ENCODE peak calls at places on chromosomes 16 and 17, in nine cellular contexts. One of them, this sample, is unnamed. For H3K4me1, the result is how much of the 10 kb centered on the place peaks cover.

GRCh38 chr17:37708616-37709212 is 36.1 kb downstream of the HNF1B start:
- DNase-seq in endodermal cell: peak
- DNase-seq in aorta: no peak
- DNase-seq in ovary: no peak
- DNase-seq in transverse colon: peak
- DNase-seq in CD4-positive, CD25-positive, alpha-beta regulatory T cell: no peak
- DNase-seq in A673: no peak
- DNase-seq in GM23338: no peak
- DNase-seq in breast epithelium: no peak
- DNase-seq in this sample: no peak

GRCh38 chr16:67648088-67648763 is 3.3 kb downstream of the CARMIL2 start:
- DNase-seq in endodermal cell: peak
- DNase-seq in aorta: no peak
- DNase-seq in ovary: no peak
- DNase-seq in transverse colon: no peak
- DNase-seq in CD4-positive, CD25-positive, alpha-beta regulatory T cell: no peak
- DNase-seq in A673: no peak
- DNase-seq in GM23338: peak
- DNase-seq in breast epithelium: no peak
- DNase-seq in this sample: no peak

GRCh38 chr17:10177921-10178788 is 20.3 kb downstream of the GAS7 start:
- DNase-seq in endodermal cell: peak
- DNase-seq in aorta: peak
- DNase-seq in ovary: no peak
- DNase-seq in transverse colon: no peak
- DNase-seq in CD4-positive, CD25-positive, alpha-beta regulatory T cell: no peak
- DNase-seq in A673: peak
- DNase-seq in GM23338: peak
- DNase-seq in breast epithelium: no peak
- DNase-seq in this sample: no peak

GRCh38 chr17:699350-699749 is 15.3 kb downstream of the VPS53 start:
- DNase-seq in endodermal cell: no peak
- DNase-seq in aorta: no peak
- DNase-seq in ovary: no peak
- DNase-seq in transverse colon: no peak
- DNase-seq in CD4-positive, CD25-positive, alpha-beta regulatory T cell: no peak
- DNase-seq in A673: no peak
- DNase-seq in GM23338: no peak
- DNase-seq in breast epithelium: no peak
- DNase-seq in this sample: no peak

GRCh38 chr17:12983986-12984932 is 33.6 kb downstream of the ELAC2 start:
- DNase-seq in endodermal cell: no peak
- DNase-seq in aorta: peak
- DNase-seq in ovary: peak
- DNase-seq in transverse colon: peak
- DNase-seq in CD4-positive, CD25-positive, alpha-beta regulatory T cell: no peak
- DNase-seq in A673: no peak
- DNase-seq in GM23338: no peak
- DNase-seq in breast epithelium: no peak
- DNase-seq in this sample: peak

GRCh38 chr17:74539281-74539820 is 6.6 kb downstream of the CD300C start:
- DNase-seq in endodermal cell: no peak
- DNase-seq in aorta: peak
- DNase-seq in ovary: no peak
- DNase-seq in transverse colon: no peak
- DNase-seq in CD4-positive, CD25-positive, alpha-beta regulatory T cell: no peak
- DNase-seq in A673: no peak
- DNase-seq in GM23338: no peak
- DNase-seq in breast epithelium: no peak
- DNase-seq in this sample: no peak

GRCh38 chr16:56399047-56399446 is 26.3 kb downstream of the AMFR start:
- DNase-seq in endodermal cell: no peak
- DNase-seq in aorta: no peak
- DNase-seq in ovary: no peak
- DNase-seq in transverse colon: no peak
- DNase-seq in CD4-positive, CD25-positive, alpha-beta regulatory T cell: no peak
- DNase-seq in A673: no peak
- DNase-seq in GM23338: no peak
- DNase-seq in breast epithelium: no peak
- DNase-seq in this sample: no peak

GRCh38 chr16:68414581-68414980 is 33.7 kb downstream of the SMPD3 start:
- DNase-seq in endodermal cell: no peak
- DNase-seq in aorta: no peak
- DNase-seq in ovary: no peak
- DNase-seq in transverse colon: no peak
- DNase-seq in CD4-positive, CD25-positive, alpha-beta regulatory T cell: no peak
- DNase-seq in A673: no peak
- DNase-seq in GM23338: no peak
- DNase-seq in breast epithelium: no peak
- DNase-seq in this sample: no peak

GRCh38 chr17:64736804-64737492 is 74.8 kb upstream of the SMURF2 start:
- DNase-seq in endodermal cell: peak
- DNase-seq in aorta: no peak
- DNase-seq in ovary: no peak
- DNase-seq in transverse colon: peak
- DNase-seq in CD4-positive, CD25-positive, alpha-beta regulatory T cell: peak
- DNase-seq in A673: peak
- DNase-seq in GM23338: peak
- DNase-seq in breast epithelium: no peak
- DNase-seq in this sample: no peak

GRCh38 chr17:21201302-21201602 is 12.7 kb downstream of the TMEM11 start:
- DNase-seq in endodermal cell: no peak
- DNase-seq in aorta: no peak
- DNase-seq in ovary: no peak
- DNase-seq in transverse colon: no peak
- DNase-seq in CD4-positive, CD25-positive, alpha-beta regulatory T cell: no peak
- DNase-seq in A673: peak
- DNase-seq in GM23338: no peak
- DNase-seq in breast epithelium: peak
- DNase-seq in this sample: no peak

GRCh38 chr16:22370038-22370541 is 4.3 kb downstream of the CDR2 start:
- DNase-seq in endodermal cell: no peak
- DNase-seq in aorta: no peak
- DNase-seq in ovary: no peak
- DNase-seq in transverse colon: no peak
- DNase-seq in CD4-positive, CD25-positive, alpha-beta regulatory T cell: no peak
- DNase-seq in A673: peak
- DNase-seq in GM23338: no peak
- DNase-seq in breast epithelium: no peak
- DNase-seq in this sample: no peak

GRCh38 chr16:68902376-68903345 is 59.3 kb downstream of the TANGO6 start:
- DNase-seq in endodermal cell: peak
- DNase-seq in aorta: no peak
- DNase-seq in ovary: no peak
- DNase-seq in transverse colon: peak
- DNase-seq in CD4-positive, CD25-positive, alpha-beta regulatory T cell: no peak
- DNase-seq in A673: peak
- DNase-seq in GM23338: peak
- DNase-seq in breast epithelium: peak
- DNase-seq in this sample: no peak

GRCh38 chr17:33520404-33521032 is 227.4 kb upstream of the ASIC2 start:
- DNase-seq in endodermal cell: peak
- DNase-seq in aorta: no peak
- DNase-seq in ovary: peak
- DNase-seq in transverse colon: peak
- DNase-seq in CD4-positive, CD25-positive, alpha-beta regulatory T cell: peak
- DNase-seq in A673: peak
- DNase-seq in GM23338: peak
- DNase-seq in breast epithelium: no peak
- DNase-seq in this sample: peak

GRCh38 chr17:19398301-19399181 is 11.6 kb upstream of the MFAP4 start:
- DNase-seq in endodermal cell: peak
- DNase-seq in aorta: peak
- DNase-seq in ovary: no peak
- DNase-seq in transverse colon: peak
- DNase-seq in CD4-positive, CD25-positive, alpha-beta regulatory T cell: no peak
- DNase-seq in A673: peak
- DNase-seq in GM23338: no peak
- DNase-seq in breast epithelium: no peak
- DNase-seq in this sample: peak

GRCh38 chr17:50703162-50703561 is 4.6 kb downstream of the ANKRD40 start:
- DNase-seq in endodermal cell: no peak
- DNase-seq in aorta: no peak
- DNase-seq in ovary: no peak
- DNase-seq in transverse colon: no peak
- DNase-seq in CD4-positive, CD25-positive, alpha-beta regulatory T cell: no peak
- DNase-seq in A673: no peak
- DNase-seq in GM23338: no peak
- DNase-seq in breast epithelium: no peak
- DNase-seq in this sample: no peak

GRCh38 chr17:50708050-50709000 is 611 bp upstream of the ANKRD40 start:
- DNase-seq in endodermal cell: peak
- DNase-seq in aorta: no peak
- DNase-seq in ovary: no peak
- DNase-seq in transverse colon: no peak
- DNase-seq in CD4-positive, CD25-positive, alpha-beta regulatory T cell: no peak
- DNase-seq in A673: no peak
- DNase-seq in GM23338: no peak
- DNase-seq in breast epithelium: no peak
- DNase-seq in this sample: no peak

GRCh38 chr17:50710025-50710424 is 2.3 kb upstream of the ANKRD40 start:
- DNase-seq in endodermal cell: peak
- DNase-seq in aorta: no peak
- DNase-seq in ovary: no peak
- DNase-seq in transverse colon: no peak
- DNase-seq in CD4-positive, CD25-positive, alpha-beta regulatory T cell: no peak
- DNase-seq in A673: no peak
- DNase-seq in GM23338: peak
- DNase-seq in breast epithelium: no peak
- DNase-seq in this sample: no peak

GRCh38 chr17:50710650-50711049 is 2.9 kb upstream of the ANKRD40 start:
- DNase-seq in endodermal cell: no peak
- DNase-seq in aorta: no peak
- DNase-seq in ovary: no peak
- DNase-seq in transverse colon: no peak
- DNase-seq in CD4-positive, CD25-positive, alpha-beta regulatory T cell: no peak
- DNase-seq in A673: no peak
- DNase-seq in GM23338: no peak
- DNase-seq in breast epithelium: no peak
- DNase-seq in this sample: no peak

GRCh38 chr17:50707296-50708049 is at the start of gene ANKRD40:
- DNase-seq in endodermal cell: peak
- DNase-seq in aorta: peak
- DNase-seq in ovary: peak
- DNase-seq in transverse colon: peak
- DNase-seq in CD4-positive, CD25-positive, alpha-beta regulatory T cell: peak
- DNase-seq in A673: peak
- DNase-seq in GM23338: peak
- DNase-seq in breast epithelium: peak
- DNase-seq in this sample: peak
- H3K4me1 ChIP-seq in endodermal cell: under half
- H3K4me1 ChIP-seq in aorta: under half
- H3K4me1 ChIP-seq in ovary: under half
- H3K4me1 ChIP-seq in transverse colon: under half
- H3K4me1 ChIP-seq in CD4-positive, CD25-positive, alpha-beta regulatory T cell: under half
- H3K4me1 ChIP-seq in A673: under half
- H3K4me1 ChIP-seq in GM23338: under half
- H3K4me1 ChIP-seq in breast epithelium: under half
- H3K4me1 ChIP-seq in this sample: half or more

GRCh38 chr17:17416007-17416399 is 60.8 kb upstream of the MED9 start:
- DNase-seq in endodermal cell: peak
- DNase-seq in aorta: no peak
- DNase-seq in ovary: no peak
- DNase-seq in transverse colon: no peak
- DNase-seq in CD4-positive, CD25-positive, alpha-beta regulatory T cell: peak
- DNase-seq in A673: peak
- DNase-seq in GM23338: peak
- DNase-seq in breast epithelium: no peak
- DNase-seq in this sample: no peak

GRCh38 chr17:17416400-17417360 is 60.1 kb upstream of the MED9 start:
- DNase-seq in endodermal cell: peak
- DNase-seq in aorta: no peak
- DNase-seq in ovary: no peak
- DNase-seq in transverse colon: no peak
- DNase-seq in CD4-positive, CD25-positive, alpha-beta regulatory T cell: peak
- DNase-seq in A673: peak
- DNase-seq in GM23338: no peak
- DNase-seq in breast epithelium: no peak
- DNase-seq in this sample: peak

GRCh38 chr17:17414316-17414937 is 62.4 kb upstream of the MED9 start:
- DNase-seq in endodermal cell: no peak
- DNase-seq in aorta: peak
- DNase-seq in ovary: peak
- DNase-seq in transverse colon: no peak
- DNase-seq in CD4-positive, CD25-positive, alpha-beta regulatory T cell: no peak
- DNase-seq in A673: no peak
- DNase-seq in GM23338: no peak
- DNase-seq in breast epithelium: peak
- DNase-seq in this sample: peak

GRCh38 chr17:17413821-17414220 is 63.0 kb upstream of the MED9 start:
- DNase-seq in endodermal cell: no peak
- DNase-seq in aorta: no peak
- DNase-seq in ovary: peak
- DNase-seq in transverse colon: no peak
- DNase-seq in CD4-positive, CD25-positive, alpha-beta regulatory T cell: no peak
- DNase-seq in A673: no peak
- DNase-seq in GM23338: no peak
- DNase-seq in breast epithelium: peak
- DNase-seq in this sample: no peak

DNA sequence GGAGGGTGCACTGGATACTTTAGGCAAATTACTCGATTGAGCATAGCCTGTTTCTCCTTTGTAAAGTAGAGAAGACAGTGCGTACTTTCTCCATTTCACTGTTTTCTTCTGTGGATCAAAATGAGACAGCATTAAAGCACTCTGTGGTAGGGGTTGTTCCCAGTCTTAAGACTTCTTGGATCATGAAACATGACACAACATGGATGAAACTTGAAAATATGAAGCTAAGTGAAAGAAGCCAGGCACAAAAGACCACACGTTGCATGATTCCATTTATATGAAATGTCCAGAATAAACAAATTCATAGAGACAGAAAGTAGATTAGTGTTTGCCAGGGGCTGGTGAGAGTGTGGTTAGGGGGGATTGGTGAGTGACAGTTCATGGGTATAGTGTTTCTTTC is 61.8 kb upstream of the MED9 start:
- DNase-seq in endodermal cell: no peak
- DNase-seq in aorta: no peak
- DNase-seq in ovary: no peak
- DNase-seq in transverse colon: no peak
- DNase-seq in CD4-positive, CD25-positive, alpha-beta regulatory T cell: no peak
- DNase-seq in A673: no peak
- DNase-seq in GM23338: no peak
- DNase-seq in breast epithelium: no peak
- DNase-seq in this sample: no peak
- H3K4me1 ChIP-seq in endodermal cell: under half
- H3K4me1 ChIP-seq in aorta: under half
- H3K4me1 ChIP-seq in ovary: under half
- H3K4me1 ChIP-seq in transverse colon: under half
- H3K4me1 ChIP-seq in CD4-positive, CD25-positive, alpha-beta regulatory T cell: under half
- H3K4me1 ChIP-seq in A673: under half
- H3K4me1 ChIP-seq in GM23338: under half
- H3K4me1 ChIP-seq in breast epithelium: under half
- H3K4me1 ChIP-seq in this sample: under half

GRCh38 chr17:47707056-47707791 is 13.3 kb downstream of the TBKBP1 start:
- DNase-seq in endodermal cell: no peak
- DNase-seq in aorta: peak
- DNase-seq in ovary: no peak
- DNase-seq in transverse colon: no peak
- DNase-seq in CD4-positive, CD25-positive, alpha-beta regulatory T cell: no peak
- DNase-seq in A673: no peak
- DNase-seq in GM23338: no peak
- DNase-seq in breast epithelium: no peak
- DNase-seq in this sample: no peak
- H3K4me1 ChIP-seq in endodermal cell: under half
- H3K4me1 ChIP-seq in aorta: under half
- H3K4me1 ChIP-seq in ovary: under half
- H3K4me1 ChIP-seq in transverse colon: under half
- H3K4me1 ChIP-seq in CD4-positive, CD25-positive, alpha-beta regulatory T cell: half or more
- H3K4me1 ChIP-seq in A673: under half
- H3K4me1 ChIP-seq in GM23338: under half
- H3K4me1 ChIP-seq in breast epithelium: under half
- H3K4me1 ChIP-seq in this sample: half or more

GRCh38 chr16:2155091-2156024 is at the start of gene TRAF7:
- DNase-seq in endodermal cell: peak
- DNase-seq in aorta: peak
- DNase-seq in ovary: peak
- DNase-seq in transverse colon: peak
- DNase-seq in CD4-positive, CD25-positive, alpha-beta regulatory T cell: peak
- DNase-seq in A673: peak
- DNase-seq in GM23338: peak
- DNase-seq in breast epithelium: peak
- DNase-seq in this sample: peak
- H3K4me1 ChIP-seq in endodermal cell: under half
- H3K4me1 ChIP-seq in aorta: under half
- H3K4me1 ChIP-seq in ovary: under half
- H3K4me1 ChIP-seq in transverse colon: half or more
- H3K4me1 ChIP-seq in CD4-positive, CD25-positive, alpha-beta regulatory T cell: half or more
- H3K4me1 ChIP-seq in A673: half or more
- H3K4me1 ChIP-seq in GM23338: under half
- H3K4me1 ChIP-seq in breast epithelium: half or more
- H3K4me1 ChIP-seq in this sample: under half

This sample was measured in heart left ventricle.